ENCODE peak calls at places on chromosomes 11 and 22, in five cellular contexts. One of them, this sample, is unnamed.

GRCh38 chr11:1832181-1832988 is 2.4 kb upstream of the SYT8 start:
- DNase-seq in HEK293T: peak
- DNase-seq in HepG2: no peak
- DNase-seq in GM12878: no peak
- DNase-seq in H1: peak
- DNase-seq in this sample: peak

GRCh38 chr11:106228996-106229395 is 151.5 kb downstream of the AASDHPPT start:
- DNase-seq in HEK293T: no peak
- DNase-seq in HepG2: no peak
- DNase-seq in GM12878: no peak
- DNase-seq in H1: no peak
- DNase-seq in this sample: no peak

GRCh38 chr22:24827305-24827704 is 21.3 kb downstream of the SGSM1 start:
- DNase-seq in HEK293T: no peak
- DNase-seq in HepG2: no peak
- DNase-seq in GM12878: no peak
- DNase-seq in H1: no peak
- DNase-seq in this sample: no peak

GRCh38 chr11:2462092-2462985 is 17.5 kb downstream of the KCNQ1 start:
- DNase-seq in HEK293T: no peak
- DNase-seq in HepG2: no peak
- DNase-seq in GM12878: no peak
- DNase-seq in H1: no peak
- DNase-seq in this sample: no peak

GRCh38 chr22:46103664-46104063 is 46.7 kb upstream of the PPARA start:
- DNase-seq in HEK293T: no peak
- DNase-seq in HepG2: no peak
- DNase-seq in GM12878: no peak
- DNase-seq in H1: no peak
- DNase-seq in this sample: no peak

GRCh38 chr22:50167689-50168489 is 2.6 kb upstream of the PANX2 start:
- DNase-seq in HEK293T: no peak
- DNase-seq in HepG2: no peak
- DNase-seq in GM12878: no peak
- DNase-seq in H1: no peak
- DNase-seq in this sample: no peak

GRCh38 chr22:44658371-44658953 is 43.5 kb upstream of the PRR5 start:
- DNase-seq in HEK293T: no peak
- DNase-seq in HepG2: no peak
- DNase-seq in GM12878: no peak
- DNase-seq in H1: no peak
- DNase-seq in this sample: no peak

GRCh38 chr11:90805172-90805571 is 582.3 kb upstream of the CHORDC1 start:
- DNase-seq in HEK293T: no peak
- DNase-seq in HepG2: peak
- DNase-seq in GM12878: no peak
- DNase-seq in H1: no peak
- DNase-seq in this sample: no peak

GRCh38 chr11:8658210-8658968 is 24.1 kb downstream of the TRIM66 start:
- DNase-seq in HEK293T: no peak
- DNase-seq in HepG2: no peak
- DNase-seq in GM12878: no peak
- DNase-seq in H1: no peak
- DNase-seq in this sample: no peak

GRCh38 chr11:112448806-112449205 is 188.1 kb upstream of the PLET1 start:
- DNase-seq in HEK293T: no peak
- DNase-seq in HepG2: no peak
- DNase-seq in GM12878: no peak
- DNase-seq in H1: no peak
- DNase-seq in this sample: no peak

GRCh38 chr11:72671144-72672099 is 2.8 kb downstream of the PDE2A start:
- DNase-seq in HEK293T: no peak
- DNase-seq in HepG2: no peak
- DNase-seq in GM12878: no peak
- DNase-seq in H1: no peak
- DNase-seq in this sample: no peak

GRCh38 chr11:18704698-18705097 is 6.1 kb downstream of the TMEM86A start:
- DNase-seq in HEK293T: no peak
- DNase-seq in HepG2: no peak
- DNase-seq in GM12878: no peak
- DNase-seq in H1: no peak
- DNase-seq in this sample: no peak

GRCh38 chr11:122642472-122642922 is 13.0 kb upstream of the UBASH3B start:
- DNase-seq in HEK293T: no peak
- DNase-seq in HepG2: peak
- DNase-seq in GM12878: no peak
- DNase-seq in H1: no peak
- DNase-seq in this sample: no peak

GRCh38 chr11:36684840-36685800 is 87.1 kb upstream of the RAG2 start:
- DNase-seq in HEK293T: no peak
- DNase-seq in HepG2: no peak
- DNase-seq in GM12878: no peak
- DNase-seq in H1: no peak
- DNase-seq in this sample: no peak

GRCh38 chr11:45922425-45923082 is at the start of gene LARGE2:
- DNase-seq in HEK293T: peak
- DNase-seq in HepG2: no peak
- DNase-seq in GM12878: no peak
- DNase-seq in H1: peak
- DNase-seq in this sample: no peak

GRCh38 chr22:21849489-21849888 is 18.0 kb downstream of the MAPK1 start:
- DNase-seq in HEK293T: no peak
- DNase-seq in HepG2: no peak
- DNase-seq in GM12878: no peak
- DNase-seq in H1: no peak
- DNase-seq in this sample: no peak

DNA sequence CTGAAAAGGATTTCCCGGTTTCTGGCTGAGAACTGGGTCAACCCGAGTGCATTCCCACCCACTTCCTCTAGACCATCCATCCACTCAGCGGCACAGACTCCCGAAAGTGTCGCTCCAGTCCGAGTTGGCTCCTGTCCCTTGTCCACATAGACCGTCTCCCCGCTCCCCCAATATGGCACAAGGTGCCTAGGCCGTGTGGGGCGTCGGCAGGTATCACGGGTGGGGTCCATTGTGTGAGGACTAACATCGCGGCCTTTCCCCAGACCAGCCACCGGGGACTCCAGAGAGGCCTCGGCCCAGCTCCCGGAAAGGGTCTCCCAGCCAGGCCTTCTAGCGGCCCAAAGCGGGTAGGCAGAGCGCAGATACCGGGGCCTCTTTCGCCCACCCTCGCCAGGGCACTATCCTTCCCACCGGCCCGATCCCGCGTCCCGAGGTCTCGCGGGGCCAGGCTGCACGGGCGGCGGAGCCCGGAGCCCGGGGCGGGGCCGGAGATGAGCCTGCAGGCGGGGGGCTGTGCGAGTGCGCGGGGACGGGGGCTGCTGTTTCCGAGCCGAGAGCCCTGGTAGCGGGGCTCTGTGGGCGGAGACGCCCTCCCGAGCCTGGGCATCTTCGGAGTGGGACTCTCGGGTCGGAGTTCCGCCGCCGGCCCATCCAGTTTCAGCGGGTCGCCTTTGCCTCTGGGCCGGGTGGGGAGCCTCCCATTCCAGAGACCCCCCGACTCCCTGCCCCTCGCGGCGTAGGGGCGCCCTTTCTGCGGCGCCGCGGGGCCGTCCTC is 21.1 kb downstream of the SERPINH1 start:
- DNase-seq in HEK293T: peak
- DNase-seq in HepG2: no peak
- DNase-seq in GM12878: no peak
- DNase-seq in H1: peak
- DNase-seq in this sample: no peak
- TF ChIP-seq SUZ12 in HEK293T: no peak
- TF ChIP-seq SUZ12 in HepG2: no peak
- TF ChIP-seq SUZ12 in GM12878: no peak
- TF ChIP-seq SUZ12 in H1: no peak
- TF ChIP-seq SUZ12 in this sample: no peak

GRCh38 chr11:66388746-66389386 is 17.3 kb upstream of the SLC29A2 start:
- DNase-seq in HEK293T: peak
- DNase-seq in HepG2: peak
- DNase-seq in GM12878: no peak
- DNase-seq in H1: peak
- DNase-seq in this sample: peak
- TF ChIP-seq SUZ12 in HEK293T: no peak
- TF ChIP-seq SUZ12 in HepG2: no peak
- TF ChIP-seq SUZ12 in GM12878: no peak
- TF ChIP-seq SUZ12 in H1: no peak
- TF ChIP-seq SUZ12 in this sample: no peak

GRCh38 chr11:74138021-74138420 is 32.8 kb downstream of the C2CD3 start:
- DNase-seq in HEK293T: no peak
- DNase-seq in HepG2: no peak
- DNase-seq in GM12878: no peak
- DNase-seq in H1: no peak
- DNase-seq in this sample: no peak
- TF ChIP-seq SUZ12 in HEK293T: no peak
- TF ChIP-seq SUZ12 in HepG2: no peak
- TF ChIP-seq SUZ12 in GM12878: no peak
- TF ChIP-seq SUZ12 in H1: no peak
- TF ChIP-seq SUZ12 in this sample: no peak

GRCh38 chr11:60872952-60873524 is 5.7 kb downstream of the ZP1 start:
- DNase-seq in HEK293T: no peak
- DNase-seq in HepG2: peak
- DNase-seq in GM12878: no peak
- DNase-seq in H1: peak
- DNase-seq in this sample: peak
- TF ChIP-seq SUZ12 in HEK293T: no peak
- TF ChIP-seq SUZ12 in HepG2: no peak
- TF ChIP-seq SUZ12 in GM12878: no peak
- TF ChIP-seq SUZ12 in H1: no peak
- TF ChIP-seq SUZ12 in this sample: no peak

DNA sequence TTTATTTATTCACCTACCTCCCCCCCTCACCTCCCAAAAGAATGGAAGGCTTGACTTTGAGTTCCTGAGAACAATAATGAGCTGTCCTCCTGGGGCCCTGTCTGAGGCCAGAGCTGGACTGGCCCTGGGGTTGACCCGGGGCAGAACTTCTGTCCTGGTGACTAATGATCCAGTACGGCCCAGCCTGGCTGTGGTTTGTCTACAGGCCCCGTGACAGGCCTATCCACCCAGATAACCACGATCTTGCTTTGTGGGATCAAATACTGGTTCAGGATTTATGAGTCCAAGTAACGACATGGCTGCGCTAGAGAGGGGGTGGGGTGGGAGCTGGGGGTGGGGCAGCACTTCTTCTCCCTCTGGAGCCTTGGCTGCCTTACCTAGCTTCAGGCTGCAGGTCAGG is 81.5 kb downstream of the WT1 start:
- DNase-seq in HEK293T: no peak
- DNase-seq in HepG2: no peak
- DNase-seq in GM12878: no peak
- DNase-seq in H1: no peak
- DNase-seq in this sample: no peak
- TF ChIP-seq SUZ12 in HEK293T: no peak
- TF ChIP-seq SUZ12 in HepG2: no peak
- TF ChIP-seq SUZ12 in GM12878: no peak
- TF ChIP-seq SUZ12 in H1: no peak
- TF ChIP-seq SUZ12 in this sample: no peak

DNA sequence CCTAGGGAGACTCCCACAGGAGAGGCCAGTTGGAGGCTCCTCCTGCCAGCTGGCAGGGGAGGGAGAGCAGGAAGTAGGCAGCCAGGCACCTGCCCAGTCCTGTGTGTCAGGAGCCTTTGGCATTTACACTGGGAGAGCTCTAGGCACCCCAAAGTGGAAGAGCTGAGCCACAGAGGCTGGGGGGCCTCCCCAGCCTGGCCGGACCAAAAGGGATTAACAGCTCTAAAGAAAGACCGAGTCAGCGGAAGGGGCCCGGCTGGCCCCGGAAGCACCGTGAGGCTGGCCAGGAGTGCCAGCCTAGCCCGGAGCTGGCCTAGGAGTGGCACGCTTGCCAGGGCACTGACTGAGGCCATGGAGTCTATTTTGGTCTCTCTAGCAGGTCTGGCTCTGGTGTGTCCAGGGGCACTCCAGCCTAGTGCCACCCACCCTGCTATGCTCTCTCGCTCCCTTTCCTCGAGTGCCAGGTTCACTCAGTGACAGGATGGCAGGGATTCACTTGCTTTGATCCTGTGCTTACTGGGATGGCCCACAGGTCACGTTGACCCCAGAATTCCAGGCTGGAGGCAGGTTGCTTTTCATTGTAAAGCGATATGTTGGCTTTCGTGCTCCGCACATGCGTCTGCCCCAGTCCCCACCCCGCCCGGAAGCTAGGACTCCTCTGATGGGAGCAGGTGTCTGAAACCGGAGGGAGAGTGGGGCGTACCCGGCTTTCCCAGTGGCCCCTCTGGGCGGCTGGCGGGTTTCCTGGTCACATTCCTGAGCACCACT is 3.3 kb upstream of the KMT5B start:
- DNase-seq in HEK293T: no peak
- DNase-seq in HepG2: no peak
- DNase-seq in GM12878: no peak
- DNase-seq in H1: no peak
- DNase-seq in this sample: no peak
- TF ChIP-seq SUZ12 in HEK293T: no peak
- TF ChIP-seq SUZ12 in HepG2: no peak
- TF ChIP-seq SUZ12 in GM12878: no peak
- TF ChIP-seq SUZ12 in H1: no peak
- TF ChIP-seq SUZ12 in this sample: no peak

DNA sequence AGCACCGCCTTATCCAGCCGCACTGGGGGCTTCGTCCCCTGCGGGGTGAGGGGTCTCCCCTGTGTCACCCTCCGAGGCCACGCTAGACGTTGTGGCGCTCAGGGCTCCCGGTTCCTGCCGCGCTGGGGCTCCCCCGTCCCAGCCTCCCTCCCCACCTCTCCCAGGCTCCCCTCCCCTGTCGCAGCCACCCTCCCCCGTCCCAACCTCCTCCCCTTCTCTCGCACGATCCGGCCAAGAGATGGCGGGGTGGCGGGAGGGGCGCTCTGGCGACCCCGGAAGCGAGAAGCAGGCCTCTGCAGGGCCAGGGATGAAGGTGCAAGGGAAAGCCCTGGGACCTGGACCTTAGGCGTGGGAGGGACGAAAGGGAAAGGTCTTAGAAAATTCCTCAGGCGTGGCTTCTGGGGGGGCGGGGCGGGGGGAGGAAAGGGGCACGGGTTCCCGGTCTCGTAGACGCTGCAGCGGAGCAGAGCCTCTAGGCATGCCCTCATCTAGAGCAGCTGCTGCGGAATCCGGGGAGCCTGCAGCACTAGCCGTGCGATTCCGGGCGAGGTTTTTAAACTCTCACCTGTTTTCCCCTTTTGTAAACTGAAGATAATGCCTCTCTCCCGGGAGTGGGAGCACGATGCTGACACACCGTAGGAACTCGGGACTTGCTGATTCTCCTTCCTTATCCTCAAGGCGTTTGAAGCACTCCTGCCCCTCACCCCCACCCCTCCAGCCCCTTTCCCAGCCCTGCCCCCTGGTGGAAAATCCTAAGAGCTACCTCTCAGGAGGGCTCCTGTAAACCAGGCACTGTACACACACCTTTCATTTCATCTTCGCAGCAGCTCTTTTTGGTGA is 14.4 kb downstream of the KCNJ5 start:
- DNase-seq in HEK293T: peak
- DNase-seq in HepG2: no peak
- DNase-seq in GM12878: no peak
- DNase-seq in H1: peak
- DNase-seq in this sample: peak
- TF ChIP-seq SUZ12 in HEK293T: no peak
- TF ChIP-seq SUZ12 in HepG2: no peak
- TF ChIP-seq SUZ12 in GM12878: no peak
- TF ChIP-seq SUZ12 in H1: no peak
- TF ChIP-seq SUZ12 in this sample: no peak

GRCh38 chr11:59918987-59919589 is 19.1 kb upstream of the OOSP1 start:
- DNase-seq in HEK293T: peak
- DNase-seq in HepG2: peak
- DNase-seq in GM12878: no peak
- DNase-seq in H1: peak
- DNase-seq in this sample: peak
- TF ChIP-seq SUZ12 in HEK293T: no peak
- TF ChIP-seq SUZ12 in HepG2: no peak
- TF ChIP-seq SUZ12 in GM12878: no peak
- TF ChIP-seq SUZ12 in H1: no peak
- TF ChIP-seq SUZ12 in this sample: no peak